ENCODE peak calls at places on chromosomes 6 and 20, in eight cellular contexts. W is cardiac muscle cell; U is activated CD4-positive, alpha-beta T cell treated with anti-CD3 and anti-CD28 coated beads, Interleukin-2, amount 50 U/mL, for 1 hour; B is CD8-positive, alpha-beta memory T cell; K is trophoblast cell; S is activated CD4-positive, alpha-beta memory T cell treated with anti-CD3 and anti-CD28 coated beads for 36 hours; X is psoas muscle; R is lung microvascular endothelial cell. H is an unnamed sample.

GRCh38 chr6:303948-304558 is 11.8 kb downstream of the DUSP22 start:
- DNase-seq in W (no peak), U (no peak), B (no peak), K (no peak), S (no peak), X (no peak), R (no peak), H (no peak)

GRCh38 chr20:11499235-11499634 is 418.5 kb upstream of the BTBD3 start:
- DNase-seq in W (no peak), U (no peak), B (no peak), K (peak), S (no peak), X (no peak), R (no peak), H (no peak)

GRCh38 chr6:23245559-23245958 is 676.2 kb downstream of the HDGFL1 start:
- DNase-seq in W (peak), U (no peak), B (no peak), K (no peak), S (no peak), X (no peak), R (no peak), H (no peak)

GRCh38 chr6:50091641-50092040 is 41.9 kb upstream of the DEFB112 start:
- DNase-seq in W (no peak), U (no peak), B (no peak), K (no peak), S (no peak), X (no peak), R (no peak), H (peak)

GRCh38 chr20:58649288-58650180 is 1.5 kb upstream of the STX16 start:
- DNase-seq in W (no peak), U (peak), B (peak), K (no peak), S (peak), X (peak), R (peak), H (no peak)

GRCh38 chr6:161031721-161032495 is 40.3 kb downstream of the MAP3K4 start:
- DNase-seq in W (peak), U (no peak), B (no peak), K (no peak), S (no peak), X (no peak), R (no peak), H (peak)

GRCh38 chr20:38050691-38051090 is 17.1 kb downstream of the RPRD1B start:
- DNase-seq in W (peak), U (no peak), B (no peak), K (no peak), S (no peak), X (no peak), R (no peak), H (no peak)

GRCh38 chr20:48583801-48584200 is 244.0 kb downstream of the PREX1 start:
- DNase-seq in W (no peak), U (no peak), B (no peak), K (no peak), S (no peak), X (no peak), R (no peak), H (no peak)

GRCh38 chr6:6580225-6580870 is 8.2 kb upstream of the LY86 start:
- DNase-seq in W (no peak), U (no peak), B (no peak), K (no peak), S (no peak), X (no peak), R (no peak), H (no peak)

GRCh38 chr6:101195581-101195980 is 197.9 kb upstream of the GRIK2 start:
- DNase-seq in W (peak), U (no peak), B (no peak), K (no peak), S (no peak), X (no peak), R (no peak), H (peak)

GRCh38 chr6:85464260-85464644 is 14.4 kb downstream of the NT5E start:
- DNase-seq in W (peak), U (no peak), B (no peak), K (no peak), S (peak), X (no peak), R (peak), H (peak)

GRCh38 chr6:44039839-44040350 is 87.4 kb downstream of the MRPL14 start:
- DNase-seq in W (no peak), U (no peak), B (no peak), K (no peak), S (no peak), X (no peak), R (no peak), H (no peak)

H was measured in myocyte.